ENCODE peak calls at places on chromosome 4, in ten cellular contexts. H is stomach, R is tibial nerve, F is sigmoid colon, G is transverse colon, Y is H1, Z is HepG2, P is K562, B is ovary, M is SK-N-SH. C is an unnamed sample.

GRCh38 chr4:164997324-164997723 is 19.9 kb upstream of the TRIM61 start:
- DNase-seq in Y (no peak), P (peak; percentile 14), Z (peak; percentile 16), F (no peak), H (no peak), M (no peak), B (no peak), R (no peak), G (peak; percentile 25), C (no peak)

GRCh38 chr4:163111588-163111987 is 55.1 kb downstream of the NAF1 start:
- DNase-seq in P (no peak), Z (no peak), M (peak; percentile 2), R (no peak), H (no peak), B (no peak), Y (no peak), F (no peak), G (no peak), C (no peak)

GRCh38 chr4:73718375-73719373 is 21.7 kb upstream of the CXCL8 start:
- DNase-seq in Y (no peak), Z (no peak), P (no peak), M (no peak), R (no peak), F (no peak), B (no peak), G (no peak), H (no peak), C (no peak)

GRCh38 chr4:72666910-72667309 is 97.9 kb upstream of the ADAMTS3 start:
- DNase-seq in Y (peak; percentile 61), F (no peak), G (no peak), P (peak; percentile 7), Z (no peak), M (no peak), H (no peak), B (no peak), R (no peak), C (no peak)

GRCh38 chr4:77493829-77494551 is 111.6 kb upstream of the CXCL13 start:
- DNase-seq in P (no peak), H (no peak), Z (no peak), F (no peak), Y (no peak), G (no peak), M (no peak), R (no peak), B (no peak), C (no peak)

GRCh38 chr4:1406946-1407656 is 859 bp upstream of the NKX1-1 start:
- DNase-seq in B (no peak), H (peak; percentile 17), M (peak; percentile 42), G (no peak), P (no peak), Z (no peak), R (no peak), F (peak; percentile 38), Y (no peak), C (no peak)

GRCh38 chr4:5526070-5526831 is 182.1 kb downstream of the EVC2 start:
- DNase-seq in P (no peak), B (no peak), R (no peak), G (no peak), F (no peak), Y (no peak), H (no peak), M (no peak), Z (no peak), C (no peak)

GRCh38 chr4:98542011-98542410 is 116.4 kb downstream of the TSPAN5 start:
- DNase-seq in M (no peak), F (no peak), R (no peak), B (no peak), P (no peak), Y (no peak), Z (no peak), G (no peak), H (no peak), C (no peak)

GRCh38 chr4:60579335-60579734 is 620.8 kb upstream of the ADGRL3 start:
- DNase-seq in R (no peak), G (no peak), Y (no peak), B (no peak), Z (no peak), P (no peak), F (no peak), H (no peak), M (no peak), C (no peak)

GRCh38 chr4:180164799-180165198 is 2078.4 kb upstream of the TENM3 start:
- DNase-seq in H (no peak), G (no peak), Z (peak; percentile 1), R (no peak), M (no peak), B (no peak), F (no peak), P (no peak), Y (no peak), C (no peak)
- TF ChIP-seq EP300 in H (no peak), G (no peak), Z (no peak), R (no peak), M (no peak), B (no peak), F (no peak), P (no peak), Y (no peak), C (no peak)

GRCh38 chr4:26884486-26884988 is 23.9 kb downstream of the STIM2 start:
- DNase-seq in M (no peak), Z (no peak), B (no peak), G (no peak), H (no peak), R (no peak), P (no peak), Y (no peak), F (no peak), C (no peak)

GRCh38 chr4:26887809-26888208 is 27.2 kb downstream of the STIM2 start:
- DNase-seq in M (no peak), G (no peak), P (no peak), H (no peak), R (no peak), Z (no peak), F (no peak), Y (no peak), B (no peak), C (no peak)

GRCh38 chr4:26891054-26891453 is 30.4 kb downstream of the STIM2 start:
- DNase-seq in G (no peak), F (no peak), H (no peak), B (no peak), R (no peak), P (no peak), Z (no peak), M (no peak), Y (no peak), C (no peak)

GRCh38 chr4:26885912-26886274 is 25.3 kb downstream of the STIM2 start:
- DNase-seq in G (no peak), H (no peak), Z (no peak), Y (no peak), B (no peak), M (no peak), F (no peak), R (no peak), P (no peak), C (no peak)

GRCh38 chr4:26887143-26887542 is 26.5 kb downstream of the STIM2 start:
- DNase-seq in H (no peak), M (no peak), Y (no peak), Z (no peak), P (no peak), F (no peak), R (no peak), B (no peak), G (no peak), C (no peak)
- H3K36me3 ChIP-seq in H (no peaks in the 10 kb centered on the region), M (no peaks in the 10 kb centered on the region), Y (no peaks in the 10 kb centered on the region), Z (no peaks in the 10 kb centered on the region), P (no peaks in the 10 kb centered on the region), F (no peaks in the 10 kb centered on the region), R (no peaks in the 10 kb centered on the region), B (no peaks in the 10 kb centered on the region), G (no peaks in the 10 kb centered on the region), C (no peaks in the 10 kb centered on the region)

GRCh38 chr4:23878235-23878861 is 11.5 kb downstream of the PPARGC1A start:
- DNase-seq in G (no peak), M (no peak), P (no peak), H (no peak), Y (no peak), F (no peak), Z (no peak), R (no peak), B (no peak), C (no peak)
- TF ChIP-seq EP300 in G (no peak), M (no peak), P (no peak), H (no peak), Y (no peak), F (no peak), Z (no peak), R (no peak), B (no peak), C (no peak)

GRCh38 chr4:128844931-128845330 is 35.4 kb downstream of the JADE1 start:
- DNase-seq in Y (no peak), G (no peak), F (no peak), H (peak; percentile 43), B (peak; percentile 87), P (no peak), R (peak; percentile 74), Z (peak; percentile 33), M (no peak), C (no peak)
- H3K36me3 ChIP-seq in Y (peaks cover 76% of the 10 kb centered on the region), G (peaks cover 35% of the 10 kb centered on the region), F (peaks cover 50% of the 10 kb centered on the region), H (peaks cover 74% of the 10 kb centered on the region), B (no peaks in the 10 kb centered on the region), P (peaks cover 97% of the 10 kb centered on the region), R (peaks cover 64% of the 10 kb centered on the region), Z (peaks cover 61% of the 10 kb centered on the region), M (peaks cover 27% of the 10 kb centered on the region), C (peaks cover 60% of the 10 kb centered on the region)

GRCh38 chr4:6962211-6963041 is 52.8 kb downstream of the TBC1D14 start:
- DNase-seq in R (no peak), G (no peak), H (peak; percentile 56), M (no peak), Y (no peak), B (no peak), Z (no peak), P (no peak), F (no peak), C (no peak)
- TF ChIP-seq EP300 in R (no peak), G (no peak), H (no peak), M (no peak), Y (no peak), B (no peak), Z (no peak), P (no peak), F (no peak), C (no peak)

DNA sequence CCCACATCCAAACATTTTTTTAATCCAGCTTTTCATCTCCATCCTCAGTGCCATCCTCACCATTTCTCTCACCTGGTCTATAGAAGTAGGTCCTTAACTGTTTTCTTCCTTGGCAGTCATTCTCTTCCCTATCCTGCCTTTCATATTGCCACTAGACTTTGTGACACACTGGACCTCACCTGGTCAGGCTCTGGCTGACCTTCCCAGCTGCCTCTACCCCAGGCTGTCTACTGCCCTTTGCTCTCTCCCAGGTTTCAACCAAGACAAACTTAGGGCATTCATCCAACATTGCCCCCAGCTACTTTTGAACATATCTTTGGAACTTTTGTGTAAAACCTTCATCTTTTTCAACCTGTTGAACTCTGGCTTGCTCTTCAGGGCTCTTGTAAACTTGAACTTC is 39.8 kb downstream of the TRAPPC11 start:
- DNase-seq in G (no peak), P (no peak), F (no peak), Y (no peak), M (no peak), Z (no peak), B (no peak), R (no peak), H (no peak), C (no peak)
- H3K36me3 ChIP-seq in G (peaks cover 93% of the 10 kb centered on the region), P (peaks cover 77% of the 10 kb centered on the region), F (peaks cover 55% of the 10 kb centered on the region), Y (peaks cover 10% of the 10 kb centered on the region), M (peaks cover 89% of the 10 kb centered on the region), Z (peaks cover 62% of the 10 kb centered on the region), B (no peaks in the 10 kb centered on the region), R (peaks cover 99% of the 10 kb centered on the region), H (peaks cover 100% of the 10 kb centered on the region), C (peaks cover 86% of the 10 kb centered on the region)